ENCODE peak calls at places on chromosomes 1 and 21, in eight cellular contexts. Q is transverse colon, R is pancreas, Z is RWPE1, H is HCT116, A is SK-N-SH, N is testis, M is PC-3. E is an unnamed sample.
A peak's percentile ranks its signal among the peaks of the same experiment; 100 is the strongest.

GRCh38 chr1:42646056-42646455 is 12.2 kb upstream of the PPIH start:
- DNase-seq in N (no peak), Q (no peak), A (no peak), Z (no peak), M (no peak), R (no peak), H (no peak), E (no peak)

GRCh38 chr1:47751188-47751587 is 246.0 kb downstream of the TRABD2B start:
- DNase-seq in A (no peak), N (no peak), H (peak; percentile 21), R (no peak), Z (no peak), Q (no peak), M (peak; percentile 9), E (no peak)

GRCh38 chr1:167627865-167628641 is 2.0 kb upstream of the RCSD1 start:
- DNase-seq in A (no peak), H (no peak), R (no peak), Z (no peak), Q (peak; percentile 67), N (no peak), M (peak; percentile 18), E (no peak)

GRCh38 chr1:109078317-109078716 is 2.5 kb upstream of the TAF13 start:
- DNase-seq in Z (no peak), N (no peak), Q (no peak), R (no peak), H (no peak), M (no peak), A (no peak), E (no peak)

GRCh38 chr1:213953816-213954215 is 34.0 kb upstream of the PROX1 start:
- DNase-seq in R (no peak), Z (no peak), N (no peak), M (no peak), A (no peak), H (no peak), Q (no peak), E (no peak)

GRCh38 chr1:101293461-101294045 is 56.7 kb downstream of the S1PR1 start:
- DNase-seq in A (no peak), Z (no peak), Q (no peak), H (no peak), N (no peak), M (peak; percentile 64), R (no peak), E (no peak)

GRCh38 chr1:176799327-176799726 is 336.4 kb downstream of the PAPPA2 start:
- DNase-seq in A (no peak), Q (no peak), R (no peak), H (no peak), M (no peak), Z (no peak), N (no peak), E (no peak)

GRCh38 chr1:150619576-150620509 is 9.6 kb downstream of the ENSA start:
- DNase-seq in M (peak; percentile 84), N (peak; percentile 54), A (peak; percentile 46), H (no peak), Q (no peak), Z (peak; percentile 62), R (no peak), E (no peak)

GRCh38 chr1:25754421-25755195 is 45.4 kb upstream of the SELENON start:
- DNase-seq in N (no peak), M (no peak), Q (no peak), H (no peak), A (no peak), Z (no peak), R (no peak), E (no peak)

GRCh38 chr1:176515310-176515709 is 52.3 kb downstream of the PAPPA2 start:
- DNase-seq in Z (peak; percentile 46), M (peak; percentile 71), H (no peak), R (no peak), N (no peak), A (no peak), Q (no peak), E (no peak)

GRCh38 chr1:230387296-230387695 is 38.8 kb downstream of the PGBD5 start:
- DNase-seq in M (no peak), R (no peak), N (no peak), H (no peak), Q (no peak), Z (no peak), A (no peak), E (no peak)

GRCh38 chr1:7521803-7522202 is 249.3 kb upstream of the VAMP3 start:
- DNase-seq in A (no peak), Q (no peak), H (no peak), R (no peak), M (no peak), N (no peak), Z (no peak), E (no peak)

GRCh38 chr1:55045430-55045829 is 6.1 kb downstream of the PCSK9 start:
- DNase-seq in Z (no peak), Q (no peak), R (no peak), N (no peak), H (no peak), M (no peak), A (no peak), E (no peak)

GRCh38 chr1:68132426-68133130 is 82.2 kb upstream of the DIRAS3 start:
- DNase-seq in Q (no peak), A (no peak), H (no peak), N (no peak), Z (no peak), R (no peak), M (peak; percentile 38), E (no peak)

GRCh38 chr1:16205891-16206546 is 6.4 kb downstream of the ARHGEF19 start:
- DNase-seq in M (no peak), H (no peak), Z (no peak), Q (no peak), N (no peak), A (no peak), R (peak; percentile 74), E (no peak)

DNA sequence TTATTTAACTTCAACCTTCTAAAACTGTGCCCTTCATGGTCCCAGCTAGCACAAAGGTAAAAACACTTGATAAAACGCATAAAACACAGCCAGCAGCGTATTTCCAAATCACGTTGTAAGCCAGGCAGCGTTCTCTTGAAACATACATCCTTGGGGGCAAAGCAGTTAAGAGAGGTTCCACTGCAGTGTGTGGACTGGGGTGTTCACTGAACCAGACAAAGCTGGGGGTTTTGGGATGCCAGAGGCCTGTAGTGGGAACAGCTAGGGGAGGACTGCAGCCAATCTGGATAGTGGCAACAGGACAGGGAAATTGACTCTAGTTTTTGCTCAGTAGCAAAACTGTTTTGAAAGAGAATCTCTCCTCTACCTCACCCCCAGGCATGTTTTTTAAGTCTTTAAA is 21.5 kb upstream of the ATP5PO start:
- DNase-seq in Z (no peak), N (no peak), A (no peak), Q (no peak), H (no peak), R (no peak), M (no peak), E (no peak)
- H3K27ac ChIP-seq in Z (no peak overlapping the region), N (no peak overlapping the region), A (no peak overlapping the region), Q (peak overlapping the region; percentile 54), H (no peak overlapping the region), R (no peak overlapping the region), M (no peak overlapping the region), E (no peak overlapping the region)

DNA sequence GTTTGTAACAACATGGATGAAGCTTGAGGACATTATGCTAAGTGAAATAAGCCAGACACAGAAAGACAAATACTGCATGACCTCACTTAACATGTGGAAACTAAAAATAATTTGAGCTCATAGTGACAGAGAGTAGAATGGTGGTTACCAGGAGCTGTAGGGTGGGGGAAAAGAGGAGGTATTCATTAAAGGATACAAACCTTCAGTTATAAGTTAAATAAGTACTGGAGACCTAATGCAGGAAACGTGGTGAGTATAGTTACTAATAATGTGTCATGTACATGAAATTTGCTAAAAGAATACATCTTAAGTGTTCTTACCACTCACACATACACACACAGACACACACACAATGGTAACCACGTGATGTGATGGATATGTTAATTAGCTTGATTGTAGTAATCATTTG is 86.7 kb downstream of the NGF start:
- DNase-seq in M (no peak), A (no peak), N (no peak), Q (no peak), H (no peak), Z (no peak), R (no peak), E (no peak)
- H3K27ac ChIP-seq in M (no peak overlapping the region), A (peak overlapping the region; percentile 98), N (no peak overlapping the region), Q (no peak overlapping the region), H (no peak overlapping the region), Z (peak overlapping the region; percentile 74), R (no peak overlapping the region), E (no peak overlapping the region)

GRCh38 chr1:243414152-243414494 is 158.3 kb downstream of the SDCCAG8 start:
- DNase-seq in H (no peak), R (no peak), A (no peak), M (no peak), Q (no peak), N (no peak), Z (no peak), E (no peak)

GRCh38 chr1:243415663-243416365 is 160.0 kb downstream of the SDCCAG8 start:
- DNase-seq in A (no peak), R (no peak), Z (no peak), N (no peak), H (no peak), M (no peak), Q (no peak), E (no peak)

GRCh38 chr1:243413431-243414151 is 157.8 kb downstream of the SDCCAG8 start:
- DNase-seq in N (no peak), Z (no peak), A (no peak), Q (no peak), R (no peak), M (no peak), H (no peak), E (no peak)

GRCh38 chr1:243420369-243420768 is 164.5 kb downstream of the SDCCAG8 start:
- DNase-seq in M (no peak), H (no peak), Q (no peak), A (no peak), Z (no peak), R (no peak), N (no peak), E (no peak)

GRCh38 chr1:243416510-243416909 is 160.7 kb downstream of the SDCCAG8 start:
- DNase-seq in A (no peak), Q (no peak), H (no peak), N (no peak), R (no peak), Z (no peak), M (no peak), E (no peak)
- H3K27ac ChIP-seq in A (no peak overlapping the region), Q (no peak overlapping the region), H (no peak overlapping the region), N (no peak overlapping the region), R (no peak overlapping the region), Z (no peak overlapping the region), M (no peak overlapping the region), E (peak overlapping the region; percentile 14)

DNA sequence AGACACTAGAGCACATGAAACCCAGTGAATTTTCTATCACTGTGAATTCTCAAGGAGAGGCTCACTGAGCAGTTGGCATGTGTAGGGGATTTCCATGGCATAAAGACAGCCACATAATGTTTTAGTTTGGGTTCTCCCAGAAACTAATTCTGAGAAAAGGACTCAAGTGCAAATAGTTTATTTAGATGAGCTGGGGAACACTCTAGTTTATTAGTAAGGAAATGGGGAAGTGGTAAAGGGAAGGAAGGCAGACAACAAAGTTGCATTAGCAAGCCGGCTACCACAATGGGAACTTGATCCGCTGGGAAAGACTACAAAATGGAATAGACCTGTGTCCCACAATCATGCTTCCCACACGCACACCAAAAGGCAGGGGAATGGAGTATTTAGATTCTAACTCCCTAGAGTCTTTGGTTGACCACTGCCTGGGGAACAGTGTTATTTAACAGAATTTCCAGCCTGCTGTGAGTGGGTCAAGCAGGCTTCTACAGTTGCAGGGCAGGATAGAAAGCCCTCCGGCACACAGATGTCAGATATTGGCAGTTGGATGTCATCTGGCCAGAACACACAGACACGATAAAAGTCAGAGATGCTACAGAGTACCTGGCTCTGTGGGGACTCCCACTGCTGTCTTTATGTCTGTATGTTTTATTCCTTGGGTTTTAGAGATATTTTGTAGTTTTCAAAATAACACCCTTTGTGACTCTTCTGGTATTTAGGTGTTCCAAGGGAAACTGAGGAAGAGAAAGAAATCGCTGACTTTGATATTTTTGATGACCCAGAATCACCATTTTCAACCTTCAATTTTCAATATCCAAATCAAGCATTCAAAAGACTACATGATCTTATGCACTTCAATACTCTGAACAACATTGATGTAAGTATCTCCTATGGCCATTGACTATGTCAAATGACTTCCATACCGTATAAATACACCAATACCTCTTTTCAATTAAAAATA is 150.1 kb downstream of the PLA2G4A start:
- DNase-seq in R (no peak), Q (no peak), H (no peak), M (no peak), Z (no peak), A (peak; percentile 4), N (no peak), E (no peak)
- H3K27ac ChIP-seq in R (no peak overlapping the region), Q (peak overlapping the region; percentile 39), H (no peak overlapping the region), M (no peak overlapping the region), Z (no peak overlapping the region), A (peak overlapping the region; percentile 15), N (no peak overlapping the region), E (no peak overlapping the region)